ENCODE peak calls at places on chromosome 5, in six cellular contexts. One of them, this sample, is unnamed.

GRCh38 chr5:51518607-51519006 is 135.4 kb downstream of the ISL1 start:
- DNase-seq in A549: no peak
- DNase-seq in fibroblast of villous mesenchyme: no peak
- DNase-seq in GM12891: no peak
- DNase-seq in colonic mucosa: no peak
- DNase-seq in aorta: no peak
- DNase-seq in this sample: no peak

GRCh38 chr5:135057233-135057632 is 23.2 kb upstream of the PITX1 start:
- DNase-seq in colonic mucosa: no peak
- DNase-seq in GM12891: no peak
- DNase-seq in fibroblast of villous mesenchyme: no peak
- DNase-seq in A549: no peak
- DNase-seq in aorta: no peak
- DNase-seq in this sample: no peak

GRCh38 chr5:142664067-142664466 is 21.8 kb downstream of the FGF1 start:
- DNase-seq in colonic mucosa: no peak
- DNase-seq in GM12891: no peak
- DNase-seq in A549: no peak
- DNase-seq in fibroblast of villous mesenchyme: no peak
- DNase-seq in aorta: no peak
- DNase-seq in this sample: no peak

GRCh38 chr5:152086668-152087067 is 162.0 kb upstream of the GLRA1 start:
- DNase-seq in A549: no peak
- DNase-seq in fibroblast of villous mesenchyme: no peak
- DNase-seq in aorta: no peak
- DNase-seq in GM12891: no peak
- DNase-seq in colonic mucosa: no peak
- DNase-seq in this sample: no peak

GRCh38 chr5:122772446-122772845 is 2.4 kb upstream of the SNX2 start:
- DNase-seq in GM12891: no peak
- DNase-seq in fibroblast of villous mesenchyme: peak; percentile 26
- DNase-seq in aorta: no peak
- DNase-seq in colonic mucosa: no peak
- DNase-seq in A549: no peak
- DNase-seq in this sample: no peak

GRCh38 chr5:33933723-33934544 is 2.3 kb upstream of the RXFP3 start:
- DNase-seq in GM12891: no peak
- DNase-seq in A549: no peak
- DNase-seq in aorta: no peak
- DNase-seq in colonic mucosa: no peak
- DNase-seq in fibroblast of villous mesenchyme: no peak
- DNase-seq in this sample: no peak

GRCh38 chr5:44664711-44665100 is 144.0 kb upstream of the MRPS30 start:
- DNase-seq in fibroblast of villous mesenchyme: no peak
- DNase-seq in GM12891: no peak
- DNase-seq in aorta: no peak
- DNase-seq in A549: no peak
- DNase-seq in colonic mucosa: no peak
- DNase-seq in this sample: no peak

GRCh38 chr5:71892641-71893340 is 173.7 kb downstream of the CARTPT start:
- DNase-seq in fibroblast of villous mesenchyme: no peak
- DNase-seq in GM12891: no peak
- DNase-seq in colonic mucosa: no peak
- DNase-seq in A549: no peak
- DNase-seq in aorta: no peak
- DNase-seq in this sample: no peak

GRCh38 chr5:128193676-128194390 is 110.3 kb downstream of the SLC12A2 start:
- DNase-seq in colonic mucosa: no peak
- DNase-seq in fibroblast of villous mesenchyme: no peak
- DNase-seq in GM12891: no peak
- DNase-seq in aorta: no peak
- DNase-seq in A549: no peak
- DNase-seq in this sample: no peak

GRCh38 chr5:138754699-138755057 is 1.5 kb downstream of the CTNNA1 start:
- DNase-seq in colonic mucosa: no peak
- DNase-seq in A549: no peak
- DNase-seq in fibroblast of villous mesenchyme: no peak
- DNase-seq in GM12891: no peak
- DNase-seq in aorta: no peak
- DNase-seq in this sample: no peak

This sample was measured in ovary.